ENCODE peak calls at places on chromosomes 2 and 18, in six cellular contexts. M, S, U, O, E and F are unnamed samples.

GRCh38 chr2:151032741-151033152 is 228.9 kb downstream of the RBM43 start:
- DNase-seq in M (peak; percentile 79), S (no peak), U (no peak), O (peak; percentile 100), E (no peak), F (no peak)

GRCh38 chr2:96887419-96888081 is 17.7 kb upstream of the SEMA4C start:
- DNase-seq in M (no peak), S (no peak), U (no peak), O (no peak), E (no peak), F (no peak)

GRCh38 chr2:213036836-213037235 is 114.6 kb downstream of the IKZF2 start:
- DNase-seq in M (no peak), S (no peak), U (no peak), O (peak; percentile 85), E (no peak), F (no peak)

GRCh38 chr2:210964141-210964764 is 407.9 kb downstream of the CPS1 start:
- DNase-seq in M (no peak), S (no peak), U (no peak), O (no peak), E (no peak), F (no peak)

GRCh38 chr2:46983065-46983801 is 67.6 kb upstream of the MCFD2 start:
- DNase-seq in M (peak; percentile 60), S (no peak), U (peak; percentile 63), O (peak; percentile 75), E (no peak), F (no peak)

GRCh38 chr18:22933958-22934423 is 863 bp downstream of the RBBP8 start:
- DNase-seq in M (no peak), S (no peak), U (no peak), O (peak; percentile 6), E (no peak), F (no peak)

GRCh38 chr2:120702061-120702460 is 33.6 kb upstream of the GLI2 start:
- DNase-seq in M (peak; percentile 42), S (no peak), U (no peak), O (no peak), E (no peak), F (no peak)

GRCh38 chr2:203225423-203226039 is 13.3 kb upstream of the CYP20A1 start:
- DNase-seq in M (peak; percentile 27), S (no peak), U (no peak), O (peak; percentile 21), E (peak; percentile 58), F (no peak)

GRCh38 chr18:28706397-28706796 is 529.5 kb upstream of the CDH2 start:
- DNase-seq in M (no peak), S (no peak), U (no peak), O (no peak), E (no peak), F (no peak)

GRCh38 chr18:63148449-63149199 is 170.9 kb downstream of the BCL2 start:
- DNase-seq in M (peak; percentile 89), S (no peak), U (no peak), O (peak; percentile 14), E (no peak), F (no peak)

GRCh38 chr2:143321994-143322393 is 192.8 kb downstream of the ARHGAP15 start:
- DNase-seq in M (no peak), S (no peak), U (no peak), O (no peak), E (no peak), F (no peak)

GRCh38 chr2:85753525-85754312 is at the start of gene ATOH8:
- DNase-seq in M (peak; percentile 76), S (peak; percentile 68), U (peak; percentile 78), O (peak; percentile 67), E (peak; percentile 87), F (peak; percentile 88)

GRCh38 chr2:209472871-209473270 is 49.0 kb downstream of the MAP2 start:
- DNase-seq in M (peak; percentile 75), S (no peak), U (no peak), O (peak; percentile 22), E (no peak), F (no peak)

GRCh38 chr2:8454797-8455196 is 227.1 kb upstream of the ID2 start:
- DNase-seq in M (no peak), S (no peak), U (no peak), O (no peak), E (no peak), F (peak; percentile 53)

GRCh38 chr2:111919794-111920608 is 21.6 kb downstream of the MERTK start:
- DNase-seq in M (no peak), S (no peak), U (no peak), O (no peak), E (no peak), F (no peak)

DNA sequence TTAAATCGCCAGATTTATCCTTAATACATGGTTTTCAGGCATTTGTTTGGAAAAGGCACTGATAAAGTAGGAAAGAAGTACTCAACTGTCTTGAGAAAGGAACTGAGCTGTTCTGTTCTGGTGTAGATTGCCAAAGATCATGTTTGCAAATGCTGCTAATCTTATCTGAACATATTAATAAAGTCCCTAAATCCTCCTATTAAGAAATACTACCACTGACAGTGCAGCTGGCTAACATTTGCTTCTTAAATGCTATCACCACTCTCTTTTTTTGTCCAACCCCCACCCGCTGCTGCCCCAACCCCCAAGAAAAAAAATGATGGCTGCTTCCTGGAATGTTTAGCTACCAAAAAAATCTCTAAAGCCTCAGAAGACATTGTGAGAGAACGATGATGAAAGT is 130.7 kb downstream of the CCBE1 start:
- DNase-seq in M (peak; percentile 94), S (no peak), U (no peak), O (peak; percentile 82), E (no peak), F (no peak)
- H3K27ac ChIP-seq in M (no peak overlapping the region), S (no peak overlapping the region), U (no peak overlapping the region), O (no peak overlapping the region), E (no peak overlapping the region), F (no peak overlapping the region)

DNA sequence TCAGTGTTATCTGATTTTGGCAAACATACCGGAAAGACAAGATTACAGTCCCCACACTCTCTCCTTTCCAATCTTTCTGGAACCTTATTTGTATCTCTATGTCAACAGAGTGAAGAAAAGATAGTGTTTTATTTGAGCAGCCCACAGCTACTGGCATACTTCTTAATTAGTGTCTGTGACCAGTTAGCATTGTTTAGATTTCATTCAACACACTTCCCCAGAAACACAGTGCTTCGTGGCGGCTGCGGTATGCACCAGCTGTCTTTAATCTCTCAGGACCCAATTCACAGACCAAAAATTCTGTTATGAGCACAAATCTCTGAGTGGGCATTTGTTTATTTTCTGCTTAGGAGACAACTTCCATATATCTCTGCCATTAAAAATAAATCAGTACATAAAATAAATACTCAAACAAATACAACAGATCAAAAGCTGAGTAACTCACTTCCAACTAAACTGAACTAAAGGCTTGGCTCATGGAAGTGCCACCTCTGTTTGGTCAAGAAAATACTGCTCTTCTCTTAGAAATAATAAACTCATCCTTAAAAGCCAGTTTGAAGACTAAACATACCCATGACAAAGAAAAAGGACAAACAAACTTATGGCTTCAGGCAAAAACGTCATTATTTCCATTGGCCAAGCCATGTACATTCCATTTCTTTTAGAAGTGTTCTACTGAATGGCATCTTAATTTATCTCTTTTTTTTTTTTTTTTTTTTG is 392.4 kb downstream of the TXNL1 start:
- DNase-seq in M (peak; percentile 61), S (no peak), U (peak; percentile 6), O (peak; percentile 80), E (no peak), F (no peak)
- H3K27ac ChIP-seq in M (no peak overlapping the region), S (no peak overlapping the region), U (peak overlapping the region; percentile 53), O (no peak overlapping the region), E (no peak overlapping the region), F (no peak overlapping the region)

DNA sequence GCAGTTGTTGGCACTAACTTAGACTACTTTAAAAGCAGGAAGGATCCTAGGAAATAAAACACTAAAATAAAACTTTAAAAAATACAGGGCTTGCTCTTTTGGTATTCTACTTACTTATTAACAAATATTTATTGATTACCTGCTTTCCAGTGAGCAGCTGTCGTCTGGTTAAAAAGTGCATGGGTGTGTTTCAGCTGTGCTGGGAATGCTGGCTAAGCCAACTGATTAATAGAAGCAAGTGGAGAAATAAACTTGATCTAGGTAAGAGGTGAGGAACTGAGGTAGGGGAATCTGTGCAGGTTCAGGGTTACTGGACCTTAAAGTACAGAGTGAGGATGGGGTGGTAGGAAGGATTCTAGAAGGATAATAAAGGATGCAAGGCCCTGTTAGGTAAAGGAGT is 110.8 kb downstream of the SPTBN1 start:
- DNase-seq in M (no peak), S (no peak), U (no peak), O (no peak), E (no peak), F (no peak)
- H3K27ac ChIP-seq in M (no peak overlapping the region), S (no peak overlapping the region), U (no peak overlapping the region), O (no peak overlapping the region), E (no peak overlapping the region), F (no peak overlapping the region)

DNA sequence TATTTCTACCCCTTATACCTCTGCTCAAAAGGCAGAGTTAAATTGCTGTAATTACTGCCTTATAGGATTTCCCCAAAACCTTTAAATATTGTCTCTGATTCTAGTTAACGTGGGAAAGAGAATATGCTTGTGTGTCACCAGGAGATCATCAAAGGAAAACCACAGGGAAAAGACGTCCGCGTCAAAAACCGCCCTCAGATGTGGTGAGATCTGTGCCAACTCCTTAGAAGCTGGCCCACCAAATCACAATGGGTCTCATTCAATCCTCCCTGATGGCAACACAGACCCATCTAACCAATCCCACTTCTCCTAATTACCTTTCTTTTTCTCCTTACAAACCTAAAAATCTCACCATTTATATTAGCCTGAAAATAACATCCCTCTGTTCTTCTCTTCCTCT is 25.4 kb downstream of the VPS54 start:
- DNase-seq in M (no peak), S (no peak), U (no peak), O (no peak), E (no peak), F (no peak)
- H3K27ac ChIP-seq in M (no peak overlapping the region), S (no peak overlapping the region), U (no peak overlapping the region), O (no peak overlapping the region), E (peak overlapping the region; percentile 54), F (no peak overlapping the region)

DNA sequence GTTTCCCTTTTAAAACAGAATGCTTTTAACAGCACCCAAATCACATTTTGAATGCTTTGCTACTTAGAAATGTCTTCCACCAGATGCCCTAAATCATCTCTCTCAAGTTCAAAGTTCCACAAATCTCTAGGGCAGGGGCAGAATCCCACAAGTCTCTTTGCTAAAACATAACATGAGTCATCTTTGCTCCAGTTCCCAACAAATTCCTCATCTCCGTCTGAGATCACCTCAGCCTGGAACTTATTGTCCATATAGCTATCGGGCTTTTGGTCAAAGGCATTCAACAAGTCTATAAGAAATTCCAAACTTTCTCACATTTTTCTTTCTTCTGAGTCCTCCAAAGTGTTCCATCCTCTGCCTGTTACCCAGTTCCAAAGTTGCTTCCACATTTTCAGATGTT is 1374.5 kb upstream of the NXPH2 start:
- DNase-seq in M (peak; percentile 1), S (no peak), U (no peak), O (no peak), E (no peak), F (no peak)
- H3K27ac ChIP-seq in M (no peak overlapping the region), S (no peak overlapping the region), U (no peak overlapping the region), O (no peak overlapping the region), E (no peak overlapping the region), F (no peak overlapping the region)